ENCODE peak calls at places on chromosomes 12 and 14, in five cellular contexts. S is CD8-positive, alpha-beta T cell; X is HCT116; Y is cardiac muscle cell; Z is body of pancreas. B is an unnamed sample.

GRCh38 chr12:53972152-53972702 is 699 bp upstream of the HOXC11 start:
- DNase-seq in S (no peak), Y (no peak), X (no peak), Z (no peak), B (no peak)

GRCh38 chr12:79935624-79936040 is 735 bp upstream of the PPP1R12A start:
- DNase-seq in Y (no peak), Z (no peak), S (peak; percentile 6), X (no peak), B (no peak)

GRCh38 chr12:106145539-106146447 is 7.0 kb upstream of the NUAK1 start:
- DNase-seq in X (no peak), Z (peak; percentile 43), Y (peak; percentile 67), S (no peak), B (no peak)

GRCh38 chr12:88884600-88884999 is 304.3 kb upstream of the KITLG start:
- DNase-seq in Y (no peak), S (no peak), X (no peak), Z (no peak), B (no peak)

GRCh38 chr12:116697305-116698130 is 40.4 kb downstream of the SPRING1 start:
- DNase-seq in Y (peak; percentile 26), S (no peak), Z (peak; percentile 65), X (peak; percentile 40), B (no peak)

GRCh38 chr12:54980341-54980740 is 4.2 kb downstream of the TESPA1 start:
- DNase-seq in Z (no peak), S (peak; percentile 57), Y (no peak), X (no peak), B (no peak)

GRCh38 chr14:103503296-103503695 is 19.3 kb downstream of the CKB start:
- DNase-seq in Z (no peak), X (no peak), S (no peak), Y (no peak), B (peak; percentile 75)

GRCh38 chr12:131944601-131945251 is 5.0 kb upstream of the EP400 start:
- DNase-seq in S (no peak), Y (no peak), X (no peak), Z (no peak), B (peak; percentile 60)

GRCh38 chr14:51430600-51430999 is 190.6 kb downstream of the TMX1 start:
- DNase-seq in Z (no peak), Y (peak; percentile 43), X (no peak), S (no peak), B (no peak)

GRCh38 chr12:101051901-101052550 is 158.0 kb downstream of the SLC5A8 start:
- DNase-seq in X (peak; percentile 88), Z (peak; percentile 66), Y (peak; percentile 97), S (no peak), B (no peak)

GRCh38 chr14:54189358-54190354 is 207.2 kb upstream of the CDKN3 start:
- DNase-seq in S (no peak), X (peak; percentile 59), Y (peak; percentile 64), Z (no peak), B (no peak)

GRCh38 chr14:52018252-52018651 is 28.9 kb downstream of the RTRAF start:
- DNase-seq in X (no peak), Y (no peak), Z (no peak), S (no peak), B (no peak)

GRCh38 chr12:112018571-112019237 is 5.5 kb downstream of the ERP29 start:
- DNase-seq in Y (peak; percentile 87), S (no peak), Z (no peak), X (no peak), B (no peak)

GRCh38 chr12:122687091-122687490 is 16.1 kb downstream of the HCAR2 start:
- DNase-seq in Z (no peak), S (no peak), Y (peak; percentile 53), X (no peak), B (no peak)

GRCh38 chr12:31518680-31519227 is 72.2 kb downstream of the DENND5B start:
- DNase-seq in Z (peak; percentile 12), Y (peak; percentile 99), S (no peak), X (peak; percentile 85), B (no peak)

GRCh38 chr14:37195327-37195726 is 2.4 kb upstream of the MIPOL1 start:
- DNase-seq in X (no peak), S (no peak), Y (no peak), Z (no peak), B (no peak)

GRCh38 chr14:86574026-86574777 is 1044.3 kb downstream of the FLRT2 start:
- DNase-seq in X (no peak), Z (no peak), S (no peak), Y (peak; percentile 65), B (no peak)

GRCh38 chr12:102522768-102523167 is 42.4 kb upstream of the IGF1 start:
- DNase-seq in Z (no peak), S (no peak), Y (no peak), X (no peak), B (no peak)

GRCh38 chr14:78593949-78594348 is 423.8 kb downstream of the NRXN3 start:
- DNase-seq in X (no peak), S (no peak), Y (no peak), Z (no peak), B (no peak)

GRCh38 chr14:36702484-36702883 is 40.8 kb downstream of the PAX9 start:
- DNase-seq in X (no peak), Z (no peak), S (no peak), Y (no peak), B (no peak)

GRCh38 chr12:82530394-82530793 is 156.3 kb upstream of the TMTC2 start:
- DNase-seq in S (no peak), Z (no peak), Y (no peak), X (no peak), B (no peak)

GRCh38 chr14:90846511-90846910 is 30.3 kb upstream of the TTC7B start:
- DNase-seq in X (no peak), Y (no peak), Z (no peak), S (no peak), B (no peak)

GRCh38 chr14:106657460-106657859 is 1131.1 kb downstream of the TMEM121 start:
- DNase-seq in Y (no peak), S (peak; percentile 74), X (no peak), Z (no peak), B (no peak)

GRCh38 chr12:45219621-45220020 is 3.7 kb downstream of the ANO6 start:
- DNase-seq in Y (no peak), X (no peak), S (no peak), Z (no peak), B (no peak)

GRCh38 chr12:49304161-49304560 is 9.2 kb downstream of the PRPH start:
- DNase-seq in X (no peak), Y (peak; percentile 45), Z (no peak), S (no peak), B (no peak)

GRCh38 chr12:131103614-131104463 is 150.1 kb downstream of the ADGRD1 start:
- DNase-seq in Z (no peak), Y (no peak), X (no peak), S (no peak), B (no peak)

GRCh38 chr14:64623576-64624165 is 73.9 kb downstream of the PPP1R36 start:
- DNase-seq in S (no peak), X (no peak), Y (no peak), Z (no peak), B (no peak)

GRCh38 chr14:64632056-64632455 is 72.2 kb upstream of the PLEKHG3 start:
- DNase-seq in Z (no peak), Y (no peak), S (no peak), X (no peak), B (no peak)

GRCh38 chr14:64625363-64626232 is 75.8 kb downstream of the PPP1R36 start:
- DNase-seq in Y (no peak), Z (no peak), X (no peak), S (no peak), B (no peak)

GRCh38 chr14:64630778-64631177 is 73.4 kb upstream of the PLEKHG3 start:
- DNase-seq in Y (no peak), Z (no peak), X (no peak), S (no peak), B (no peak)

GRCh38 chr14:64628940-64629403 is 75.3 kb upstream of the PLEKHG3 start:
- DNase-seq in Z (no peak), Y (peak; percentile 75), X (no peak), S (no peak), B (no peak)
- H3K27ac ChIP-seq in Z (no peak overlapping the region), Y (no peak overlapping the region), X (no peak overlapping the region), S (no peak overlapping the region), B (no peak overlapping the region)

DNA sequence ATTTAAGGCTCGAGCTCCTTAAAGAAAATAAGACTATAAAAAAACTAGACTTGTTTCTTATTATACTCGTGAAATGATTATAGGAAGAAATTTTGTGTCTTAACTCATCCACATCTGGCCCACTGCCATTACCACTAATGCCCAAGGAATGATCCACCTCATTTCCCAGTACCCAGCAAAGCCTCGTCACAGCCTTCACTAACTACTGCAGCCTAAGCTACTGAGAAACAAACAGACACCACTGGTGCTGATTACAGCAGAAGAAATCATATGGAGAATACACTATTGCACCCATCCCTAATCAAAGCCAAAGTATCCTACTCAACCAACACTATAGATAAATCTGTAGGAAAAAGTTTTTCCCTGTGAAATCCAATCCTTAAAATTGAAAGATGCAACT is 205.3 kb upstream of the NAV3 start:
- DNase-seq in S (no peak), Z (no peak), Y (peak; percentile 59), X (no peak), B (no peak)
- H3K27ac ChIP-seq in S (no peak overlapping the region), Z (no peak overlapping the region), Y (no peak overlapping the region), X (no peak overlapping the region), B (no peak overlapping the region)

GRCh38 chr12:129903956-129904769 is at the start of gene TMEM132D:
- DNase-seq in Y (no peak), X (no peak), S (no peak), Z (no peak), B (no peak)
- H3K27ac ChIP-seq in Y (no peak within 1 kb of the TSS), X (no peak within 1 kb of the TSS), S (no peak within 1 kb of the TSS), Z (no peak within 1 kb of the TSS), B (no peak within 1 kb of the TSS)

DNA sequence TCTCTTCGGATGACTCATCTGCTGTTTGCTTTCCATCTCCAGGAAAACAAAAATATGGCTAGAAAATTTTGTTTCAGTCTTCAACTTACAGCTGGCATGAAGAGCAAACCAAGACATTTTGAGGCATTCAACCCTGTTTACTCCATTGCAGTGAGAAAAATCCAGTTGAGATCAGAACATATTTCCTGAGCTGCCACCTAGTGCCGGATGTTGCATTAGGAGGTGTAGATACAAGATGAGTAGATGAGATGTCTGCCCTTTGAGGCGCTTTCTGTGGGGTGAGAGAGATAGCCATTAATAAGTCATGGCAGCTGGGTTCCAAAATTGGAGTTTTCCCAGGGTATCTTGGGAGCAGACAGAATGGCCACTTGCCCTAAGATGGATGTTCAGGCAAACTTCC is 171.1 kb downstream of the PRKCH start:
- DNase-seq in Y (no peak), X (no peak), S (no peak), Z (no peak), B (no peak)
- H3K27ac ChIP-seq in Y (no peak overlapping the region), X (no peak overlapping the region), S (no peak overlapping the region), Z (peak overlapping the region; percentile 71), B (no peak overlapping the region)